ENCODE peak calls at places on chromosomes 13 and 19, in eight cellular contexts. One of them, this sample, is unnamed.

GRCh38 chr19:46925548-46925950 is 64.8 kb downstream of the ARHGAP35 start:
- DNase-seq in cardiac muscle cell: no peak
- DNase-seq in endothelial cell of umbilical vein: peak
- DNase-seq in thoracic aorta: no peak
- DNase-seq in IMR-90: no peak
- DNase-seq in heart right ventricle: no peak
- DNase-seq in HL-60: no peak
- DNase-seq in suprapubic skin: no peak
- DNase-seq in this sample: no peak

GRCh38 chr19:18304496-18305312 is 18.2 kb downstream of the LSM4 start:
- DNase-seq in thoracic aorta: peak
- DNase-seq in HL-60: peak
- DNase-seq in IMR-90: peak
- DNase-seq in suprapubic skin: peak
- DNase-seq in cardiac muscle cell: peak
- DNase-seq in heart right ventricle: peak
- DNase-seq in endothelial cell of umbilical vein: peak
- DNase-seq in this sample: peak

GRCh38 chr13:80022146-80022545 is 318.8 kb downstream of the SPRY2 start:
- DNase-seq in heart right ventricle: no peak
- DNase-seq in IMR-90: no peak
- DNase-seq in HL-60: no peak
- DNase-seq in endothelial cell of umbilical vein: no peak
- DNase-seq in thoracic aorta: no peak
- DNase-seq in suprapubic skin: no peak
- DNase-seq in cardiac muscle cell: peak
- DNase-seq in this sample: no peak

GRCh38 chr19:45470147-45471081 is 2.6 kb downstream of the FOSB start:
- DNase-seq in thoracic aorta: no peak
- DNase-seq in heart right ventricle: no peak
- DNase-seq in cardiac muscle cell: peak
- DNase-seq in suprapubic skin: peak
- DNase-seq in endothelial cell of umbilical vein: no peak
- DNase-seq in IMR-90: peak
- DNase-seq in HL-60: no peak
- DNase-seq in this sample: no peak

GRCh38 chr19:7676376-7676775 is 514 bp upstream of the MCEMP1 start:
- DNase-seq in suprapubic skin: no peak
- DNase-seq in IMR-90: no peak
- DNase-seq in thoracic aorta: no peak
- DNase-seq in heart right ventricle: no peak
- DNase-seq in endothelial cell of umbilical vein: no peak
- DNase-seq in cardiac muscle cell: no peak
- DNase-seq in HL-60: peak
- DNase-seq in this sample: no peak

GRCh38 chr13:48775804-48776203 is 122.1 kb downstream of the CYSLTR2 start:
- DNase-seq in heart right ventricle: no peak
- DNase-seq in endothelial cell of umbilical vein: no peak
- DNase-seq in suprapubic skin: no peak
- DNase-seq in cardiac muscle cell: no peak
- DNase-seq in thoracic aorta: no peak
- DNase-seq in IMR-90: peak
- DNase-seq in HL-60: no peak
- DNase-seq in this sample: no peak

GRCh38 chr13:48320906-48321510 is 17.5 kb downstream of the RB1 start:
- DNase-seq in HL-60: no peak
- DNase-seq in suprapubic skin: no peak
- DNase-seq in cardiac muscle cell: no peak
- DNase-seq in endothelial cell of umbilical vein: no peak
- DNase-seq in thoracic aorta: no peak
- DNase-seq in heart right ventricle: no peak
- DNase-seq in IMR-90: no peak
- DNase-seq in this sample: no peak

GRCh38 chr13:110001622-110002275 is 215.4 kb upstream of the IRS2 start:
- DNase-seq in HL-60: no peak
- DNase-seq in suprapubic skin: no peak
- DNase-seq in IMR-90: peak
- DNase-seq in thoracic aorta: no peak
- DNase-seq in heart right ventricle: no peak
- DNase-seq in cardiac muscle cell: no peak
- DNase-seq in endothelial cell of umbilical vein: no peak
- DNase-seq in this sample: no peak

DNA sequence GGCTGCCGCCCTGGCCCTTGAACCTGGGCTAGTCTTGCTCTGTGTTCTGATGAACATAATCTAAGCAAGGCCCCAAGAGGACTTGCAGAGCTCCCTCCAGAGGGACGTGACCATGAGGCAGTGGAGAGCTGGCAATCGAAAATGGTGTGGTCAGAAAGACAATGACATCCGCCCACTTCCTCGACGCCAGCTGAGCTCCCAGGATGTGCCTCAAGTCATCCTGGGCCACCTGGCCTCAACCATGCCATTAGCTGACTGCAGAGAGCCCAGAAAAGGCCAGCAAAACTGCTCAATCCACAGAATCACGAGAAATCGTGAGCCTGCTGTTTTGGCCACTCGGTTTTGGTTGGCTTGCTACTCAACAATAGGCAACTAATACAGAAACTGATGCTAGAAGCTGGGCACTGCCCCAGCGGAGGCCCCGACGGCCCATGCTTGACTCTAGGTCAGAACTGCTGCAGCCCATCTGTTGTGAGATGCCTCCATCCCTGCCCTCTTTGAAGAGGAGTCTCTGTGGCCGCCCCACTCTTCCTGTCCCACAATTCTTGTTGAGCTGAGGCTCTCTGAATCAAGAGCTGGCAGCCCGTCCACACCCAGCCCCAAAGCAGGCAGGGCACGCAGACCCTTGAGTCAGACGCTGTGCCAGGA is 53.3 kb downstream of the STK24 start:
- DNase-seq in IMR-90: no peak
- DNase-seq in cardiac muscle cell: no peak
- DNase-seq in HL-60: no peak
- DNase-seq in endothelial cell of umbilical vein: no peak
- DNase-seq in heart right ventricle: no peak
- DNase-seq in thoracic aorta: no peak
- DNase-seq in suprapubic skin: no peak
- DNase-seq in this sample: no peak
- H3K27ac ChIP-seq in IMR-90: no peak
- H3K27ac ChIP-seq in cardiac muscle cell: no peak
- H3K27ac ChIP-seq in HL-60: no peak
- H3K27ac ChIP-seq in endothelial cell of umbilical vein: no peak
- H3K27ac ChIP-seq in heart right ventricle: no peak
- H3K27ac ChIP-seq in thoracic aorta: no peak
- H3K27ac ChIP-seq in suprapubic skin: peak
- H3K27ac ChIP-seq in this sample: peak

DNA sequence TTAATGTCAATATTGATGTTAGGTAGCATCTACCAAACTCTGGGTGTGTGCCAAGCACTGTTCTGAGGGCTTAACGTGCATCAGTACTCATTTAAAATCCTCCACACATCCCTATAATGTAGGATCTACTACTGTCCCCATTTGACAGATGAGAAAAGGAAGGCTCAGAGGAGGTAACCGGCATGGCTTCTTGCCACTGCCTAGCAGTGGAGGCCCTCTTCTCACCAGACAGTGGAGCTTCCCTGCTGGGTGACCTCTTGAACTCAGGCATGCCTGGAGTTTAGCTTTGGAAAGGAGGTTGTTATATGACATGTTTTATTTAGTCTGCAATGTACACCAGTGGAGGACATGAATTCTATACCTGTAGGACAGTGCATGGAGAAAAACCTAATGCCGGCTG is 2.1 kb downstream of the SPATA13 start:
- DNase-seq in IMR-90: no peak
- DNase-seq in cardiac muscle cell: no peak
- DNase-seq in HL-60: no peak
- DNase-seq in thoracic aorta: no peak
- DNase-seq in suprapubic skin: no peak
- DNase-seq in heart right ventricle: no peak
- DNase-seq in endothelial cell of umbilical vein: no peak
- DNase-seq in this sample: no peak
- H3K4me3 ChIP-seq in IMR-90: no peak
- H3K4me3 ChIP-seq in cardiac muscle cell: no peak
- H3K4me3 ChIP-seq in HL-60: no peak
- H3K4me3 ChIP-seq in thoracic aorta: no peak
- H3K4me3 ChIP-seq in suprapubic skin: peak
- H3K4me3 ChIP-seq in heart right ventricle: no peak
- H3K4me3 ChIP-seq in endothelial cell of umbilical vein: no peak
- H3K4me3 ChIP-seq in this sample: no peak

GRCh38 chr13:24215007-24215633 is 54.6 kb downstream of the SPATA13 start:
- DNase-seq in thoracic aorta: no peak
- DNase-seq in endothelial cell of umbilical vein: no peak
- DNase-seq in HL-60: no peak
- DNase-seq in suprapubic skin: no peak
- DNase-seq in IMR-90: no peak
- DNase-seq in heart right ventricle: no peak
- DNase-seq in cardiac muscle cell: no peak
- DNase-seq in this sample: no peak
- H3K27ac ChIP-seq in thoracic aorta: no peak
- H3K27ac ChIP-seq in endothelial cell of umbilical vein: peak
- H3K27ac ChIP-seq in HL-60: no peak
- H3K27ac ChIP-seq in suprapubic skin: no peak
- H3K27ac ChIP-seq in IMR-90: no peak
- H3K27ac ChIP-seq in heart right ventricle: peak
- H3K27ac ChIP-seq in cardiac muscle cell: no peak
- H3K27ac ChIP-seq in this sample: no peak

GRCh38 chr13:50955212-50955611 is 45.6 kb downstream of the RNASEH2B start:
- DNase-seq in cardiac muscle cell: no peak
- DNase-seq in endothelial cell of umbilical vein: no peak
- DNase-seq in thoracic aorta: no peak
- DNase-seq in suprapubic skin: no peak
- DNase-seq in IMR-90: no peak
- DNase-seq in HL-60: no peak
- DNase-seq in heart right ventricle: no peak
- DNase-seq in this sample: no peak

GRCh38 chr13:50955807-50956206 is 46.2 kb downstream of the RNASEH2B start:
- DNase-seq in cardiac muscle cell: no peak
- DNase-seq in suprapubic skin: no peak
- DNase-seq in thoracic aorta: no peak
- DNase-seq in heart right ventricle: no peak
- DNase-seq in endothelial cell of umbilical vein: no peak
- DNase-seq in IMR-90: no peak
- DNase-seq in HL-60: no peak
- DNase-seq in this sample: no peak

DNA sequence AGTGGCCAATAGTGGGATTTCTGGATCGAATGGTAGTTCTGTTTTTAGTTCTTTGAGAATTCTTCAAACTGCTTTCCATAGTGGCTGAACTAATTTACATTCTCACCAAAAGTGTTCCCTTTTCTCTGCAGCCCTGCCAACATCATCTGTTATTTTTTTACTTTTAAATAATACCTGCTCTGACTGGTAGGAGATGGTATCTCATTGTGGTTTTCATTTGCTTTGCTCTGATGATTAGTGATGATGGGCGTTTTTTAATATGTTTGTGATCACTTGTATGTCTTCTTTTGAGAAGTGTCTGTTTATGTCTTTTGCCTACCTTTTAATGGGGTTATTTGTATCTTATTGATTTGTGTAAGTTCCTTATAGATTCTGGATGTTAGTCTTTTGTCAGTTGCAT is 48.0 kb downstream of the RNASEH2B start:
- DNase-seq in thoracic aorta: no peak
- DNase-seq in endothelial cell of umbilical vein: no peak
- DNase-seq in cardiac muscle cell: no peak
- DNase-seq in IMR-90: no peak
- DNase-seq in suprapubic skin: no peak
- DNase-seq in heart right ventricle: no peak
- DNase-seq in HL-60: no peak
- DNase-seq in this sample: no peak
- H3K4me3 ChIP-seq in thoracic aorta: no peak
- H3K4me3 ChIP-seq in endothelial cell of umbilical vein: no peak
- H3K4me3 ChIP-seq in cardiac muscle cell: no peak
- H3K4me3 ChIP-seq in IMR-90: no peak
- H3K4me3 ChIP-seq in suprapubic skin: no peak
- H3K4me3 ChIP-seq in heart right ventricle: no peak
- H3K4me3 ChIP-seq in HL-60: no peak
- H3K4me3 ChIP-seq in this sample: no peak

GRCh38 chr19:32581704-32582164 is 744 bp downstream of the PDCD5 start:
- DNase-seq in IMR-90: peak
- DNase-seq in endothelial cell of umbilical vein: peak
- DNase-seq in thoracic aorta: no peak
- DNase-seq in cardiac muscle cell: peak
- DNase-seq in heart right ventricle: no peak
- DNase-seq in suprapubic skin: no peak
- DNase-seq in HL-60: no peak
- DNase-seq in this sample: no peak
- H3K27ac ChIP-seq in IMR-90: peak
- H3K27ac ChIP-seq in endothelial cell of umbilical vein: peak
- H3K27ac ChIP-seq in thoracic aorta: peak
- H3K27ac ChIP-seq in cardiac muscle cell: peak
- H3K27ac ChIP-seq in heart right ventricle: peak
- H3K27ac ChIP-seq in suprapubic skin: peak
- H3K27ac ChIP-seq in HL-60: peak
- H3K27ac ChIP-seq in this sample: peak